ENCODE peak calls at places on chromosome 16, in eight cellular contexts. T, U, W, P, L, N, M and G are unnamed samples.

GRCh38 chr16:88004391-88004790 is 53.2 kb downstream of the BANP start:
- DNase-seq in T (no peak), U (no peak), W (no peak), P (no peak), L (no peak), N (no peak), M (no peak), G (no peak)

GRCh38 chr16:49590166-49590871 is 216.7 kb downstream of the C16orf78 start:
- DNase-seq in T (no peak), U (peak; percentile 28), W (no peak), P (no peak), L (no peak), N (no peak), M (no peak), G (no peak)

GRCh38 chr16:4309833-4310266 is 6.0 kb upstream of the GLIS2 start:
- DNase-seq in T (peak; percentile 56), U (peak; percentile 96), W (peak; percentile 62), P (no peak), L (peak; percentile 55), N (no peak), M (peak; percentile 61), G (peak; percentile 88)

GRCh38 chr16:10501016-10501607 is 79.3 kb downstream of the EMP2 start:
- DNase-seq in T (no peak), U (no peak), W (no peak), P (no peak), L (no peak), N (no peak), M (no peak), G (no peak)

GRCh38 chr16:66335704-66336329 is 30.7 kb upstream of the CDH5 start:
- DNase-seq in T (no peak), U (peak; percentile 60), W (peak; percentile 81), P (no peak), L (no peak), N (no peak), M (no peak), G (no peak)

GRCh38 chr16:57797526-57798266 is 4.6 kb downstream of the KIFC3 start:
- DNase-seq in T (no peak), U (no peak), W (no peak), P (no peak), L (no peak), N (no peak), M (peak; percentile 49), G (peak; percentile 83)

GRCh38 chr16:85970016-85970711 is 71.2 kb downstream of the IRF8 start:
- DNase-seq in T (no peak), U (no peak), W (no peak), P (no peak), L (no peak), N (no peak), M (no peak), G (no peak)

GRCh38 chr16:12833939-12834338 is 30.3 kb upstream of the CPPED1 start:
- DNase-seq in T (peak; percentile 1), U (peak; percentile 47), W (no peak), P (no peak), L (no peak), N (no peak), M (no peak), G (no peak)

GRCh38 chr16:79751785-79752184 is 151.2 kb upstream of the MAF start:
- DNase-seq in T (no peak), U (no peak), W (peak; percentile 82), P (no peak), L (no peak), N (no peak), M (peak; percentile 70), G (no peak)

GRCh38 chr16:65244811-65245210 is 122.9 kb upstream of the CDH11 start:
- DNase-seq in T (no peak), U (no peak), W (no peak), P (no peak), L (no peak), N (no peak), M (no peak), G (no peak)

GRCh38 chr16:29673501-29673900 is 5.5 kb upstream of the QPRT start:
- DNase-seq in T (no peak), U (no peak), W (no peak), P (no peak), L (no peak), N (no peak), M (no peak), G (no peak)

GRCh38 chr16:35210681-35211433 is 1751.4 kb downstream of the TP53TG3F start:
- DNase-seq in T (no peak), U (no peak), W (no peak), P (no peak), L (no peak), N (no peak), M (no peak), G (no peak)

GRCh38 chr16:46765050-46765449 is 16.9 kb upstream of the MYLK3 start:
- DNase-seq in T (no peak), U (no peak), W (peak; percentile 68), P (no peak), L (no peak), N (no peak), M (no peak), G (no peak)

GRCh38 chr16:89453662-89454321 is 36.6 kb downstream of the ANKRD11 start:
- DNase-seq in T (no peak), U (no peak), W (peak; percentile 51), P (no peak), L (no peak), N (no peak), M (peak; percentile 27), G (no peak)

GRCh38 chr16:35391328-35391727 is 1931.9 kb downstream of the TP53TG3F start:
- DNase-seq in T (no peak), U (no peak), W (peak; percentile 39), P (no peak), L (no peak), N (no peak), M (peak; percentile 15), G (peak; percentile 38)

GRCh38 chr16:1772362-1772907 is at the start of gene EME2:
- DNase-seq in T (no peak), U (no peak), W (no peak), P (no peak), L (peak; percentile 46), N (no peak), M (no peak), G (no peak)

GRCh38 chr16:10261077-10261476 is 78.8 kb upstream of the GRIN2A start:
- DNase-seq in T (no peak), U (no peak), W (no peak), P (no peak), L (no peak), N (no peak), M (no peak), G (no peak)